ENCODE peak calls at places on chromosomes 12 and 14, in nine cellular contexts. D, I, F, X, K, U, B, S and V are unnamed samples.

GRCh38 chr14:74616507-74616906 is 4.5 kb upstream of the LTBP2 start:
- DNase-seq in B (no peak), U (no peak), S (no peak), I (no peak), F (no peak), X (peak), D (no peak), K (peak), V (no peak)

GRCh38 chr12:57887631-57888406 is 41.3 kb upstream of the CTDSP2 start:
- DNase-seq in X (no peak), S (no peak), F (peak), U (peak), D (no peak), I (no peak), K (no peak), B (no peak), V (peak)

GRCh38 chr14:84937044-84937443 is 592.9 kb upstream of the FLRT2 start:
- DNase-seq in D (no peak), F (no peak), K (no peak), U (no peak), B (no peak), I (no peak), X (no peak), S (no peak), V (no peak)

GRCh38 chr14:29926701-29927595 is 699 bp downstream of the PRKD1 start:
- DNase-seq in S (no peak), I (no peak), F (peak), U (peak), B (no peak), K (peak), X (no peak), D (no peak), V (peak)

GRCh38 chr12:45669093-45669492 is 60.4 kb upstream of the ARID2 start:
- DNase-seq in S (no peak), B (no peak), D (no peak), I (no peak), X (no peak), K (no peak), F (no peak), U (no peak), V (no peak)

GRCh38 chr14:36738269-36738668 is 76.6 kb downstream of the PAX9 start:
- DNase-seq in S (no peak), F (no peak), U (no peak), I (no peak), X (no peak), D (no peak), K (no peak), B (no peak), V (no peak)

GRCh38 chr12:46523446-46523845 is 150.9 kb upstream of the SLC38A2 start:
- DNase-seq in D (no peak), B (no peak), I (no peak), K (no peak), U (no peak), S (no peak), F (no peak), X (no peak), V (no peak)

GRCh38 chr14:60945984-60946383 is 34.9 kb downstream of the TRMT5 start:
- DNase-seq in B (no peak), F (no peak), I (no peak), X (no peak), U (no peak), S (no peak), K (no peak), D (no peak), V (no peak)

GRCh38 chr12:29208060-29208459 is 59.0 kb downstream of the FAR2 start:
- DNase-seq in K (no peak), X (no peak), F (no peak), B (no peak), S (no peak), I (no peak), D (no peak), U (no peak), V (no peak)

GRCh38 chr12:91222746-91223145 is 40.1 kb upstream of the DCN start:
- DNase-seq in I (no peak), K (no peak), S (no peak), X (no peak), B (no peak), U (no peak), D (no peak), F (no peak), V (no peak)

GRCh38 chr14:82861321-82861720 is 1327.7 kb upstream of the SEL1L start:
- DNase-seq in F (no peak), D (no peak), U (no peak), I (no peak), S (no peak), X (no peak), B (no peak), K (no peak), V (no peak)

GRCh38 chr12:12365931-12366431 is 9.1 kb downstream of the BORCS5 start:
- DNase-seq in D (no peak), I (no peak), B (no peak), F (peak), U (no peak), S (no peak), K (no peak), X (no peak), V (no peak)

GRCh38 chr14:100342195-100342594 is 19.1 kb downstream of the SLC25A47 start:
- DNase-seq in I (no peak), X (no peak), S (no peak), B (no peak), D (no peak), F (no peak), K (no peak), U (no peak), V (no peak)